ENCODE peak calls at places on chromosomes 4 and X, in seven cellular contexts. Z, X, Y, F, V, A and W are unnamed samples.

GRCh38 chr4:86857341-86858052 is 8.3 kb upstream of the SLC10A6 start:
- DNase-seq in Z (peak), X (peak), Y (no peak), F (no peak), V (no peak), A (peak), W (no peak)

GRCh38 chr4:20592666-20593065 is 107.6 kb upstream of the PACRGL start:
- DNase-seq in Z (no peak), X (no peak), Y (peak), F (no peak), V (peak), A (no peak), W (no peak)

GRCh38 chr4:48909697-48910096 is 3.1 kb upstream of the OCIAD2 start:
- DNase-seq in Z (peak), X (peak), Y (peak), F (no peak), V (peak), A (peak), W (peak)

GRCh38 chr4:189785257-189785656 is 155.4 kb upstream of the FRG1 start:
- DNase-seq in Z (peak), X (peak), Y (no peak), F (peak), V (no peak), A (no peak), W (no peak)

GRCh38 chr4:96993528-96993927 is 1149.7 kb downstream of the STPG2 start:
- DNase-seq in Z (no peak), X (no peak), Y (no peak), F (no peak), V (no peak), A (no peak), W (no peak)

GRCh38 chr4:10924274-10924673 is 239.7 kb upstream of the CLNK start:
- DNase-seq in Z (no peak), X (no peak), Y (no peak), F (no peak), V (no peak), A (no peak), W (no peak)

GRCh38 chr4:180860136-180860720 is 1383.0 kb upstream of the TENM3 start:
- DNase-seq in Z (no peak), X (peak), Y (no peak), F (no peak), V (no peak), A (no peak), W (peak)

GRCh38 chr4:48450740-48451139 is 32.4 kb upstream of the SLC10A4 start:
- DNase-seq in Z (no peak), X (no peak), Y (no peak), F (no peak), V (no peak), A (no peak), W (no peak)

GRCh38 chrX:10582215-10582733 is 38.1 kb downstream of the MID1 start:
- DNase-seq in Z (no peak), X (no peak), Y (no peak), F (no peak), V (peak), A (no peak), W (no peak)

GRCh38 chrX:46935295-46935694 is 23.1 kb downstream of the JADE3 start:
- DNase-seq in Z (no peak), X (no peak), Y (no peak), F (no peak), V (no peak), A (no peak), W (no peak)

GRCh38 chrX:134148293-134148692 is 88.7 kb upstream of the CCDC160 start:
- DNase-seq in Z (no peak), X (no peak), Y (no peak), F (no peak), V (no peak), A (no peak), W (no peak)

GRCh38 chr4:114312349-114312748 is 286.3 kb upstream of the UGT8 start:
- DNase-seq in Z (peak), X (no peak), Y (no peak), F (no peak), V (no peak), A (no peak), W (no peak)

GRCh38 chr4:53555111-53555510 is 36.2 kb downstream of the LNX1 start:
- DNase-seq in Z (no peak), X (no peak), Y (no peak), F (no peak), V (no peak), A (no peak), W (no peak)

GRCh38 chr4:75696036-75696435 is 22.8 kb upstream of the G3BP2 start:
- DNase-seq in Z (no peak), X (no peak), Y (peak), F (no peak), V (no peak), A (no peak), W (no peak)

GRCh38 chr4:183355405-183355804 is 33.2 kb upstream of the CLDN24 start:
- DNase-seq in Z (no peak), X (no peak), Y (peak), F (no peak), V (peak), A (no peak), W (no peak)

GRCh38 chr4:183504930-183505555 is at the start of gene ING2:
- DNase-seq in Z (no peak), X (peak), Y (peak), F (peak), V (no peak), A (peak), W (no peak)

GRCh38 chr4:807792-808191 is 18.1 kb downstream of the CPLX1 start:
- DNase-seq in Z (no peak), X (no peak), Y (no peak), F (no peak), V (no peak), A (no peak), W (no peak)

GRCh38 chrX:33855251-33855650 is 276.9 kb downstream of the FAM47A start:
- DNase-seq in Z (no peak), X (peak), Y (no peak), F (no peak), V (no peak), A (no peak), W (no peak)

GRCh38 chrX:111095974-111096870 is at the start of gene PAK3:
- DNase-seq in Z (peak), X (peak), Y (peak), F (peak), V (peak), A (no peak), W (peak)

GRCh38 chr4:86500527-86500926 is 93.6 kb upstream of the PTPN13 start:
- DNase-seq in Z (no peak), X (no peak), Y (no peak), F (no peak), V (no peak), A (no peak), W (no peak)

GRCh38 chrX:31061091-31061490 is 10.8 kb downstream of the FTHL17 start:
- DNase-seq in Z (no peak), X (no peak), Y (no peak), F (no peak), V (no peak), A (no peak), W (no peak)
- H4K8ac ChIP-seq in Z (no peak), X (no peak), Y (no peak), F (no peak), V (no peak), A (no peak), W (no peak)

DNA sequence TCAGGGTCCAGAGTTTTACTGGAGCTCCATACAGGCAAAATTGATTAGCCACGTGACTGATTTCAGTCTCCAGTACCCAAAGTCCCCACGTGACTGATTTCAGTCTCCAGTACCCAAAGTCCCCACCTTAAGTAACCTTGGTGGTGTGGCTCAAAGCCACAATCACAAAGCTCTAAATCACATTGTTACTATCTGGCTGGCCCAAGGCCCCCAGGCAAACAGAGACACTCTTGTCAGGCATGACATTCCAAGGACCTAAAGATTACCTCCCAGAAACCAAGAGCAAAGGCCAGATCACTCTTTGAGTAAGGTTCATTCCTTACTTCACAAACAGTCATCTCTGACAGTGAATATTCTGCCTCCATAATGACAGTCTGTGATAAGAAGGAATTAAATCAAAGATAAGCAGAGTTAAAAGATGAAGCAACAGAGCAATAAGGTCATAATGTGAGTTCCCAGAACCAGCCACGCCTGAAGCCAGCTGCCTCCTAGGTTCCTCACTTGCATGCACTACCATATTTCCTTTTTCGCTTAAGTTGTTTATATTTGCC is 78.5 kb downstream of the ANXA3 start:
- DNase-seq in Z (no peak), X (peak), Y (no peak), F (no peak), V (no peak), A (peak), W (no peak)
- H3K18ac ChIP-seq in Z (no peak), X (no peak), Y (peak), F (no peak), V (no peak), A (no peak), W (no peak)

GRCh38 chr4:139633195-139633594 is 32.4 kb upstream of the MGST2 start:
- DNase-seq in Z (no peak), X (no peak), Y (no peak), F (no peak), V (no peak), A (no peak), W (no peak)
- H2AK5ac ChIP-seq in Z (no peak), X (no peak), Y (peak), F (no peak), V (no peak), A (no peak), W (no peak)

GRCh38 chr4:55184600-55185523 is 59.5 kb upstream of the KDR start:
- DNase-seq in Z (peak), X (peak), Y (peak), F (peak), V (peak), A (peak), W (no peak)

GRCh38 chr4:55180980-55181379 is 55.6 kb upstream of the KDR start:
- DNase-seq in Z (no peak), X (peak), Y (peak), F (no peak), V (no peak), A (no peak), W (no peak)

GRCh38 chr4:55183926-55184599 is 58.7 kb upstream of the KDR start:
- DNase-seq in Z (peak), X (peak), Y (peak), F (no peak), V (peak), A (peak), W (no peak)

GRCh38 chr4:55178226-55179005 is 53.0 kb upstream of the KDR start:
- DNase-seq in Z (no peak), X (peak), Y (no peak), F (no peak), V (no peak), A (no peak), W (no peak)

GRCh38 chr4:55181606-55182005 is 56.2 kb upstream of the KDR start:
- DNase-seq in Z (no peak), X (peak), Y (peak), F (no peak), V (peak), A (no peak), W (no peak)
- H4K8ac ChIP-seq in Z (no peak), X (no peak), Y (no peak), F (no peak), V (no peak), A (no peak), W (no peak)

GRCh38 chrX:74510401-74510800 is 89.1 kb downstream of the SLC16A2 start:
- DNase-seq in Z (no peak), X (no peak), Y (no peak), F (no peak), V (no peak), A (no peak), W (no peak)

GRCh38 chrX:74506310-74507115 is 85.2 kb downstream of the SLC16A2 start:
- DNase-seq in Z (no peak), X (no peak), Y (no peak), F (no peak), V (no peak), A (no peak), W (no peak)

GRCh38 chrX:74511704-74512103 is 90.4 kb downstream of the SLC16A2 start:
- DNase-seq in Z (no peak), X (no peak), Y (no peak), F (no peak), V (no peak), A (no peak), W (no peak)

GRCh38 chrX:74514384-74514783 is 93.1 kb downstream of the SLC16A2 start:
- DNase-seq in Z (no peak), X (no peak), Y (no peak), F (no peak), V (no peak), A (no peak), W (no peak)

GRCh38 chrX:74509989-74510388 is 88.7 kb downstream of the SLC16A2 start:
- DNase-seq in Z (no peak), X (no peak), Y (no peak), F (no peak), V (peak), A (no peak), W (no peak)
- H3K18ac ChIP-seq in Z (no peak), X (no peak), Y (no peak), F (no peak), V (no peak), A (no peak), W (no peak)

DNA sequence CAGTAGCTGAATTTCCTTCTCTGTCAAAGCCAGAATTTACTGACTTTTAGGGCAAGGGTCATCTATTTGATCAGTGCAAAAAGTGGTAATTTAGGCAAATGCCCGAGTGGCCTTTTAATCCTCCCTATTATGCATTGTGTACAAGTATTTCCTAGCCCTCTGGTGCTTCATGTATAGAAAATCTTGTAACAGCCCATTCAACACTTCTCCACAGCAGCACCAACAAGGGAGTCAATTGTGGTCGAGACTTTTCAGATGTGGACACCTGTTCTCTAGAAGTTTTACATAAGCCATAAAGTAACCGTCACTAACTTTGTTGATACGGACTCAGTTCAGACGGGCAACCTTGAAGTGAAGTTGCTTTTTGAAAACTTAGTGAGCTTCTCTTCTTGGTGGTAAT is 50.9 kb upstream of the FHDC1 start:
- DNase-seq in Z (no peak), X (no peak), Y (no peak), F (no peak), V (no peak), A (no peak), W (peak)
- H2AK5ac ChIP-seq in Z (no peak), X (no peak), Y (no peak), F (no peak), V (no peak), A (no peak), W (no peak)